ENCODE peak calls at places on chromosome 1, in seven cellular contexts. E, H, U, G, Z, T and W are unnamed samples.

GRCh38 chr1:9996624-9997582 is at the start of gene RBP7:
- DNase-seq in T (no peak), G (no peak), U (no peak), E (peak; percentile 7), Z (no peak), H (peak; percentile 24), W (peak; percentile 27)

GRCh38 chr1:30748098-30748698 is 9.4 kb downstream of the LAPTM5 start:
- DNase-seq in G (no peak), H (peak; percentile 86), E (no peak), T (peak; percentile 48), U (peak; percentile 60), Z (no peak), W (no peak)

GRCh38 chr1:235831148-235831547 is 35.6 kb downstream of the LYST start:
- DNase-seq in G (no peak), T (no peak), E (no peak), H (peak; percentile 37), Z (peak; percentile 84), U (no peak), W (peak; percentile 7)

GRCh38 chr1:85583355-85584263 is 3.0 kb downstream of the CCN1 start:
- DNase-seq in T (no peak), E (no peak), H (no peak), U (no peak), Z (peak; percentile 67), G (no peak), W (no peak)

GRCh38 chr1:245871881-245872280 is 635.2 kb downstream of the SMYD3 start:
- DNase-seq in H (no peak), Z (peak; percentile 99), T (no peak), G (no peak), E (no peak), U (no peak), W (no peak)

GRCh38 chr1:170664828-170665617 is 1.1 kb downstream of the PRRX1 start:
- DNase-seq in U (no peak), E (no peak), H (no peak), Z (peak; percentile 61), T (no peak), G (no peak), W (peak; percentile 22)

GRCh38 chr1:91011726-91012125 is 10.1 kb downstream of the ZNF644 start:
- DNase-seq in H (no peak), E (no peak), Z (peak; percentile 68), G (no peak), U (no peak), T (no peak), W (no peak)

GRCh38 chr1:117371436-117372151 is 4.3 kb downstream of the MAN1A2 start:
- DNase-seq in H (no peak), G (no peak), E (no peak), Z (peak; percentile 39), U (no peak), T (no peak), W (no peak)

GRCh38 chr1:1883092-1883858 is 7.6 kb downstream of the GNB1 start:
- DNase-seq in E (no peak), Z (no peak), T (no peak), G (no peak), H (no peak), U (no peak), W (no peak)

GRCh38 chr1:101993703-101994102 is 3.0 kb downstream of the OLFM3 start:
- DNase-seq in T (no peak), U (no peak), H (no peak), E (no peak), Z (no peak), G (no peak), W (peak; percentile 3)

GRCh38 chr1:245961137-245961540 is 545.9 kb downstream of the SMYD3 start:
- DNase-seq in G (no peak), T (no peak), U (no peak), H (no peak), Z (peak; percentile 44), E (no peak), W (no peak)

GRCh38 chr1:82934069-82934468 is 1064.9 kb downstream of the TTLL7 start:
- DNase-seq in H (no peak), E (no peak), G (no peak), Z (no peak), U (no peak), T (peak; percentile 45), W (no peak)

GRCh38 chr1:115239148-115239820 is 98.8 kb downstream of the NGF start:
- DNase-seq in E (no peak), H (no peak), U (no peak), G (no peak), T (no peak), Z (peak; percentile 76), W (no peak)

GRCh38 chr1:51616490-51616889 is 402 bp upstream of the OSBPL9 start:
- DNase-seq in T (no peak), H (no peak), E (no peak), G (no peak), Z (no peak), U (no peak), W (no peak)

GRCh38 chr1:87518794-87519193 is 190.1 kb downstream of the LMO4 start:
- DNase-seq in U (no peak), T (no peak), G (no peak), E (no peak), H (no peak), Z (no peak), W (no peak)

GRCh38 chr1:244461254-244462071 is at the start of gene CATSPERE:
- DNase-seq in E (peak; percentile 63), Z (peak; percentile 66), U (peak; percentile 72), H (peak; percentile 77), G (peak; percentile 85), T (peak; percentile 70), W (peak; percentile 94)

GRCh38 chr1:155012052-155012546 is 9.5 kb downstream of the ZBTB7B start:
- DNase-seq in U (peak; percentile 83), E (no peak), H (peak; percentile 87), T (no peak), Z (no peak), G (peak; percentile 68), W (peak; percentile 86)